ENCODE peak calls at places on chromosomes 7 and 10, in five cellular contexts. One of them, this sample, is unnamed.

GRCh38 chr10:120514035-120514620 is 57.1 kb downstream of the PLPP4 start:
- DNase-seq in thyroid gland: peak; percentile 46
- DNase-seq in chondrocyte: no peak
- DNase-seq in EL: peak; percentile 43
- DNase-seq in stimulated activated naive B cell treated with anti-CD40 and anti-IgM and Interleukin-4, amounts not matched to agents 10 μg/mL and 1 μg/mL and 100 μg/mL, for 72 hours: no peak
- DNase-seq in this sample: no peak

GRCh38 chr10:67385566-67385965 is 310.4 kb downstream of the CTNNA3 start:
- DNase-seq in thyroid gland: no peak
- DNase-seq in chondrocyte: no peak
- DNase-seq in EL: no peak
- DNase-seq in stimulated activated naive B cell treated with anti-CD40 and anti-IgM and Interleukin-4, amounts not matched to agents 10 μg/mL and 1 μg/mL and 100 μg/mL, for 72 hours: no peak
- DNase-seq in this sample: no peak

GRCh38 chr10:95526066-95526465 is 35.1 kb downstream of the SORBS1 start:
- DNase-seq in thyroid gland: no peak
- DNase-seq in chondrocyte: no peak
- DNase-seq in EL: no peak
- DNase-seq in stimulated activated naive B cell treated with anti-CD40 and anti-IgM and Interleukin-4, amounts not matched to agents 10 μg/mL and 1 μg/mL and 100 μg/mL, for 72 hours: no peak
- DNase-seq in this sample: no peak

GRCh38 chr10:111076682-111077661 is at the start of gene ADRA2A:
- DNase-seq in thyroid gland: peak; percentile 35
- DNase-seq in chondrocyte: no peak
- DNase-seq in EL: peak; percentile 80
- DNase-seq in stimulated activated naive B cell treated with anti-CD40 and anti-IgM and Interleukin-4, amounts not matched to agents 10 μg/mL and 1 μg/mL and 100 μg/mL, for 72 hours: peak; percentile 21
- DNase-seq in this sample: no peak

GRCh38 chr7:98722402-98722801 is 105.3 kb downstream of the NPTX2 start:
- DNase-seq in thyroid gland: no peak
- DNase-seq in chondrocyte: no peak
- DNase-seq in EL: no peak
- DNase-seq in stimulated activated naive B cell treated with anti-CD40 and anti-IgM and Interleukin-4, amounts not matched to agents 10 μg/mL and 1 μg/mL and 100 μg/mL, for 72 hours: no peak
- DNase-seq in this sample: no peak

GRCh38 chr10:72953687-72954086 is 919 bp downstream of the PLA2G12B start:
- DNase-seq in thyroid gland: no peak
- DNase-seq in chondrocyte: no peak
- DNase-seq in EL: peak; percentile 6
- DNase-seq in stimulated activated naive B cell treated with anti-CD40 and anti-IgM and Interleukin-4, amounts not matched to agents 10 μg/mL and 1 μg/mL and 100 μg/mL, for 72 hours: no peak
- DNase-seq in this sample: no peak

GRCh38 chr7:33725111-33725510 is 180.2 kb upstream of the BMPER start:
- DNase-seq in thyroid gland: no peak
- DNase-seq in chondrocyte: no peak
- DNase-seq in EL: no peak
- DNase-seq in stimulated activated naive B cell treated with anti-CD40 and anti-IgM and Interleukin-4, amounts not matched to agents 10 μg/mL and 1 μg/mL and 100 μg/mL, for 72 hours: no peak
- DNase-seq in this sample: no peak

GRCh38 chr10:89414146-89414878 is at the start of gene IFIT5:
- DNase-seq in thyroid gland: peak; percentile 72
- DNase-seq in chondrocyte: no peak
- DNase-seq in EL: peak; percentile 85
- DNase-seq in stimulated activated naive B cell treated with anti-CD40 and anti-IgM and Interleukin-4, amounts not matched to agents 10 μg/mL and 1 μg/mL and 100 μg/mL, for 72 hours: peak; percentile 65
- DNase-seq in this sample: no peak

GRCh38 chr7:48962821-48963505 is 38.6 kb downstream of the CDC14C start:
- DNase-seq in thyroid gland: no peak
- DNase-seq in chondrocyte: no peak
- DNase-seq in EL: no peak
- DNase-seq in stimulated activated naive B cell treated with anti-CD40 and anti-IgM and Interleukin-4, amounts not matched to agents 10 μg/mL and 1 μg/mL and 100 μg/mL, for 72 hours: no peak
- DNase-seq in this sample: no peak

GRCh38 chr10:6669269-6669859 is 89.3 kb upstream of the PRKCQ start:
- DNase-seq in thyroid gland: no peak
- DNase-seq in chondrocyte: no peak
- DNase-seq in EL: peak; percentile 50
- DNase-seq in stimulated activated naive B cell treated with anti-CD40 and anti-IgM and Interleukin-4, amounts not matched to agents 10 μg/mL and 1 μg/mL and 100 μg/mL, for 72 hours: no peak
- DNase-seq in this sample: peak; percentile 23

GRCh38 chr7:1596181-1597043 is 26.6 kb upstream of the PSMG3 start:
- DNase-seq in thyroid gland: no peak
- DNase-seq in chondrocyte: no peak
- DNase-seq in EL: no peak
- DNase-seq in stimulated activated naive B cell treated with anti-CD40 and anti-IgM and Interleukin-4, amounts not matched to agents 10 μg/mL and 1 μg/mL and 100 μg/mL, for 72 hours: no peak
- DNase-seq in this sample: no peak

GRCh38 chr10:114715171-114715670 is 57.1 kb upstream of the ABLIM1 start:
- DNase-seq in thyroid gland: no peak
- DNase-seq in chondrocyte: no peak
- DNase-seq in EL: peak; percentile 62
- DNase-seq in stimulated activated naive B cell treated with anti-CD40 and anti-IgM and Interleukin-4, amounts not matched to agents 10 μg/mL and 1 μg/mL and 100 μg/mL, for 72 hours: no peak
- DNase-seq in this sample: no peak

GRCh38 chr10:133415752-133416151 is 8.7 kb downstream of the SPRN start:
- DNase-seq in thyroid gland: no peak
- DNase-seq in chondrocyte: no peak
- DNase-seq in EL: no peak
- DNase-seq in stimulated activated naive B cell treated with anti-CD40 and anti-IgM and Interleukin-4, amounts not matched to agents 10 μg/mL and 1 μg/mL and 100 μg/mL, for 72 hours: no peak
- DNase-seq in this sample: no peak